ENCODE peak calls at places on chromosomes 1 and 21, in four cellular contexts. One of them, this sample, is unnamed.

GRCh38 chr1:168752171-168752570 is 23.2 kb upstream of the DPT start:
- DNase-seq in osteoblast: no peak
- DNase-seq in fibroblast of lung: no peak
- DNase-seq in kidney: no peak
- DNase-seq in this sample: no peak

GRCh38 chr1:151976868-151977267 is 16.8 kb downstream of the S100A10 start:
- DNase-seq in osteoblast: peak; percentile 66
- DNase-seq in fibroblast of lung: peak; percentile 31
- DNase-seq in kidney: no peak
- DNase-seq in this sample: no peak

GRCh38 chr1:23984417-23985186 is 4.5 kb upstream of the SRSF10 start:
- DNase-seq in osteoblast: peak; percentile 75
- DNase-seq in fibroblast of lung: peak; percentile 91
- DNase-seq in kidney: no peak
- DNase-seq in this sample: peak; percentile 65

GRCh38 chr1:12204140-12204539 is 25.7 kb upstream of the VPS13D start:
- DNase-seq in osteoblast: peak; percentile 41
- DNase-seq in fibroblast of lung: no peak
- DNase-seq in kidney: no peak
- DNase-seq in this sample: no peak

GRCh38 chr1:227362039-227362438 is 43.7 kb upstream of the CDC42BPA start:
- DNase-seq in osteoblast: no peak
- DNase-seq in fibroblast of lung: no peak
- DNase-seq in kidney: no peak
- DNase-seq in this sample: peak; percentile 9

GRCh38 chr21:32533611-32534010 is 51.7 kb downstream of the TCP10L start:
- DNase-seq in osteoblast: no peak
- DNase-seq in fibroblast of lung: no peak
- DNase-seq in kidney: no peak
- DNase-seq in this sample: no peak

GRCh38 chr1:61287734-61288133 is 205.4 kb downstream of the NFIA start:
- DNase-seq in osteoblast: peak; percentile 70
- DNase-seq in fibroblast of lung: peak; percentile 75
- DNase-seq in kidney: no peak
- DNase-seq in this sample: peak; percentile 83

GRCh38 chr1:47755368-47755990 is 241.7 kb downstream of the TRABD2B start:
- DNase-seq in osteoblast: no peak
- DNase-seq in fibroblast of lung: no peak
- DNase-seq in kidney: peak; percentile 42
- DNase-seq in this sample: no peak

GRCh38 chr1:181086926-181087325 is 1.6 kb upstream of the IER5 start:
- DNase-seq in osteoblast: peak; percentile 84
- DNase-seq in fibroblast of lung: peak; percentile 63
- DNase-seq in kidney: no peak
- DNase-seq in this sample: peak; percentile 77

GRCh38 chr1:64966158-64966963 is at the start of gene JAK1:
- DNase-seq in osteoblast: peak; percentile 99
- DNase-seq in fibroblast of lung: peak; percentile 79
- DNase-seq in kidney: peak; percentile 97
- DNase-seq in this sample: peak; percentile 73

GRCh38 chr1:183543619-183544204 is 46.5 kb downstream of the NCF2 start:
- DNase-seq in osteoblast: peak; percentile 69
- DNase-seq in fibroblast of lung: peak; percentile 81
- DNase-seq in kidney: no peak
- DNase-seq in this sample: peak; percentile 69

GRCh38 chr1:212271823-212272498 is 13.2 kb upstream of the PPP2R5A start:
- DNase-seq in osteoblast: no peak
- DNase-seq in fibroblast of lung: no peak
- DNase-seq in kidney: no peak
- DNase-seq in this sample: no peak

GRCh38 chr1:112239953-112240352 is 156.1 kb upstream of the CTTNBP2NL start:
- DNase-seq in osteoblast: no peak
- DNase-seq in fibroblast of lung: no peak
- DNase-seq in kidney: no peak
- DNase-seq in this sample: no peak

GRCh38 chr1:221829327-221830011 is 87.6 kb upstream of the DUSP10 start:
- DNase-seq in osteoblast: peak; percentile 92
- DNase-seq in fibroblast of lung: peak; percentile 82
- DNase-seq in kidney: no peak
- DNase-seq in this sample: peak; percentile 91

GRCh38 chr1:30637183-30637969 is 86.0 kb downstream of the MATN1 start:
- DNase-seq in osteoblast: no peak
- DNase-seq in fibroblast of lung: no peak
- DNase-seq in kidney: no peak
- DNase-seq in this sample: no peak

GRCh38 chr1:115833806-115834205 is 7.1 kb downstream of the NHLH2 start:
- DNase-seq in osteoblast: peak; percentile 26
- DNase-seq in fibroblast of lung: no peak
- DNase-seq in kidney: no peak
- DNase-seq in this sample: no peak

GRCh38 chr21:27681038-27681437 is 714.1 kb upstream of the ADAMTS5 start:
- DNase-seq in osteoblast: peak; percentile 30
- DNase-seq in fibroblast of lung: peak; percentile 21
- DNase-seq in kidney: no peak
- DNase-seq in this sample: peak; percentile 57

GRCh38 chr1:15155760-15156743 is 2.5 kb downstream of the TMEM51 start:
- DNase-seq in osteoblast: peak; percentile 45
- DNase-seq in fibroblast of lung: peak; percentile 28
- DNase-seq in kidney: no peak
- DNase-seq in this sample: no peak

GRCh38 chr1:234107416-234108021 is 203.0 kb downstream of the SLC35F3 start:
- DNase-seq in osteoblast: no peak
- DNase-seq in fibroblast of lung: no peak
- DNase-seq in kidney: no peak
- DNase-seq in this sample: no peak

GRCh38 chr1:244461254-244462071 is at the start of gene CATSPERE:
- DNase-seq in osteoblast: peak; percentile 97
- DNase-seq in fibroblast of lung: peak; percentile 82
- DNase-seq in kidney: peak; percentile 97
- DNase-seq in this sample: peak; percentile 87

GRCh38 chr1:206915085-206915735 is 6.5 kb downstream of the FCMR start:
- DNase-seq in osteoblast: no peak
- DNase-seq in fibroblast of lung: no peak
- DNase-seq in kidney: peak; percentile 47
- DNase-seq in this sample: no peak

GRCh38 chr1:222266223-222267215 is 281.4 kb downstream of the HHIPL2 start:
- DNase-seq in osteoblast: no peak
- DNase-seq in fibroblast of lung: no peak
- DNase-seq in kidney: no peak
- DNase-seq in this sample: no peak

GRCh38 chr1:145959333-145959732 is 1.5 kb upstream of the LIX1L start:
- DNase-seq in osteoblast: no peak
- DNase-seq in fibroblast of lung: no peak
- DNase-seq in kidney: no peak
- DNase-seq in this sample: no peak

GRCh38 chr1:109653286-109653685 is 2.6 kb upstream of the GSTM4 start:
- DNase-seq in osteoblast: no peak
- DNase-seq in fibroblast of lung: no peak
- DNase-seq in kidney: no peak
- DNase-seq in this sample: peak; percentile 17

GRCh38 chr1:230548357-230548756 is 93.9 kb upstream of the COG2 start:
- DNase-seq in osteoblast: no peak
- DNase-seq in fibroblast of lung: no peak
- DNase-seq in kidney: no peak
- DNase-seq in this sample: no peak

GRCh38 chr1:223556414-223557124 is 108.9 kb downstream of the CAPN8 start:
- DNase-seq in osteoblast: peak; percentile 79
- DNase-seq in fibroblast of lung: peak; percentile 15
- DNase-seq in kidney: no peak
- DNase-seq in this sample: peak; percentile 3

DNA sequence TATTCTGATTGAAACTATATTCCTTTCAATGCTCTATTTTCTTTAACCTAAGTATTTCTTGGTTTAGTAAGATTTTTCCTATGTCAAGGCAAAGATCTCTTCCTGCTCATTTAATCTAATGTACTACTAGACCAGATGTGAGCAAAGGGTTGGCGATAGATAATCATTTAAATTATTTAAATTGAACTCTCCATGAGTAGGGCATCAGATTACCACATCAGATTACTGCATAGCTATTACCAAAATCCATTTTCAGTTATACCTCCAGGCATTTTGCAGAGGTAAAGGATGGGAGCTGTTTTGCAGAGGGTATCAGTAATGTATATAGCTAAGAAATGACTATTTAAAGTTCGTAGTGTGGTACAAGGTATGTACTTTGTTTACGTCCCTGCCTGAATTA is 607.9 kb downstream of the PTPRC start:
- DNase-seq in osteoblast: no peak
- DNase-seq in fibroblast of lung: no peak
- DNase-seq in kidney: no peak
- DNase-seq in this sample: no peak
- TF ChIP-seq CTCF in osteoblast: no peak
- TF ChIP-seq CTCF in fibroblast of lung: no peak
- TF ChIP-seq CTCF in kidney: no peak
- TF ChIP-seq CTCF in this sample: no peak

GRCh38 chr1:225428879-225429455 is 1.1 kb upstream of the LBR start:
- DNase-seq in osteoblast: no peak
- DNase-seq in fibroblast of lung: no peak
- DNase-seq in kidney: no peak
- DNase-seq in this sample: no peak

GRCh38 chr1:225426395-225427248 is 1.2 kb downstream of the LBR start:
- DNase-seq in osteoblast: peak; percentile 83
- DNase-seq in fibroblast of lung: peak; percentile 43
- DNase-seq in kidney: peak; percentile 83
- DNase-seq in this sample: peak; percentile 31

GRCh38 chr1:225427249-225428065 is at the start of gene LBR:
- DNase-seq in osteoblast: peak; percentile 83
- DNase-seq in fibroblast of lung: peak; percentile 29
- DNase-seq in kidney: peak; percentile 89
- DNase-seq in this sample: peak; percentile 30

GRCh38 chr1:225430301-225430700 is 2.5 kb upstream of the LBR start:
- DNase-seq in osteoblast: peak; percentile 76
- DNase-seq in fibroblast of lung: no peak
- DNase-seq in kidney: no peak
- DNase-seq in this sample: no peak

DNA sequence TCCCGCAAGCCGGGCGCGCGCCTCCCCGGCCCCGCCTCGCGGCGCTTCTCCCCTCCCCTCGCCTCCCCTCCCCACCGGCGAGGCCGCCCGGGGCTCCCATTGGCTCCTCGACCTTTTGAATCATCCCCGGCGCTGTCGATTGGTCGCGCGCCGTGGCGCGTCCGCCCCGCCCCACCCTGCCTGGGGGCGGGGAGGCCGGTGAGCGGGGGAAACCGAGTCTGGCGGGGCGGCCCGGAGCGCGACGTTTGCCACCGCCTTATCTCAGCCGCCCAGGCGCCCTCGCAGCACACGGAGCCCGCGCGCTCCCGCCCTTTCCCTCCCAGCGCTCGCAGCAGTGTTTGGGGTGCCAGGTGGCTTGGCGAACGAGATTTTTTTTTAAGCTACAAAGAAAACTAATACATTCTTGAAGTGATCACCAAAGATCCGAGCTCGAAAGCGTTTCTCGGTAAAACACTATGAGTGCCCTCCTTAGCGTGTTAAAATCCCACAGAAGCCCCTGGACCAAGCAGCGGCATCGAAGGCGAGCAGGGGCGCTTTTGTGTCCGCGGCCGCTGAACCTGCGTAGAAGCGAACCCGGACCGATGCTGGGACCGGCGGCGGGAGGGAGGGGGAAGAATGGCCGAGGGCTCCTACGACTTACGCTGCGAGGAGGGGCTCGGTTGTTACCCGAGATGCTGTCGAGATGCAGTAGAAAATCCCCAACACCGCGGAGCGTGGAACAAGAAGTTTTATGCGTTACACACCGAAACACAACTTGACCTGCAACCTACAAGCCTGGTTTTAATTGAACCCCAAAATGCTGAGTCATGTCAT is 434 bp upstream of the LBR start:
- DNase-seq in osteoblast: peak; percentile 99
- DNase-seq in fibroblast of lung: peak; percentile 90
- DNase-seq in kidney: peak; percentile 98
- DNase-seq in this sample: peak; percentile 83
- H3K4me3 ChIP-seq in osteoblast: peak overlapping the region; percentile 91
- H3K4me3 ChIP-seq in fibroblast of lung: peak overlapping the region; percentile 83
- H3K4me3 ChIP-seq in kidney: peak overlapping the region; percentile 78
- H3K4me3 ChIP-seq in this sample: peak overlapping the region; percentile 86

GRCh38 chr21:42160111-42160949 is 58.6 kb upstream of the ABCG1 start:
- DNase-seq in osteoblast: no peak
- DNase-seq in fibroblast of lung: no peak
- DNase-seq in kidney: peak; percentile 69
- DNase-seq in this sample: no peak

GRCh38 chr21:42161957-42162681 is 56.8 kb upstream of the ABCG1 start:
- DNase-seq in osteoblast: no peak
- DNase-seq in fibroblast of lung: no peak
- DNase-seq in kidney: peak; percentile 63
- DNase-seq in this sample: no peak

GRCh38 chr21:42161401-42161956 is 57.5 kb upstream of the ABCG1 start:
- DNase-seq in osteoblast: no peak
- DNase-seq in fibroblast of lung: no peak
- DNase-seq in kidney: peak; percentile 17
- DNase-seq in this sample: no peak

GRCh38 chr21:42159560-42160110 is 59.3 kb upstream of the ABCG1 start:
- DNase-seq in osteoblast: no peak
- DNase-seq in fibroblast of lung: no peak
- DNase-seq in kidney: peak; percentile 35
- DNase-seq in this sample: no peak

DNA sequence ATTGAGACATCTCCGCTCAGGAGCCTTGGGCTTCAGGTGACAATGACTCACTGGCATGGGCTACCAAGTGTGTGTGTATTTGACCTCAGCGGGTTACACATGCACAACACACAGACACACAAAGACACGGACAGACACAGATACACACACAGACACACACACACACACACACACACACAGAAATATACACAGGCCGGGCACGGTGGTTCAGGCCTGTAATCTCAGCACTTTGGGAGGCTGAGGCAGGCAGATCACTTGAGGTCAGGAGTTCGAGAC is 58.1 kb upstream of the ABCG1 start:
- DNase-seq in osteoblast: no peak
- DNase-seq in fibroblast of lung: no peak
- DNase-seq in kidney: no peak
- DNase-seq in this sample: no peak
- TF ChIP-seq CTCF in osteoblast: no peak
- TF ChIP-seq CTCF in fibroblast of lung: no peak
- TF ChIP-seq CTCF in kidney: no peak
- TF ChIP-seq CTCF in this sample: no peak

DNA sequence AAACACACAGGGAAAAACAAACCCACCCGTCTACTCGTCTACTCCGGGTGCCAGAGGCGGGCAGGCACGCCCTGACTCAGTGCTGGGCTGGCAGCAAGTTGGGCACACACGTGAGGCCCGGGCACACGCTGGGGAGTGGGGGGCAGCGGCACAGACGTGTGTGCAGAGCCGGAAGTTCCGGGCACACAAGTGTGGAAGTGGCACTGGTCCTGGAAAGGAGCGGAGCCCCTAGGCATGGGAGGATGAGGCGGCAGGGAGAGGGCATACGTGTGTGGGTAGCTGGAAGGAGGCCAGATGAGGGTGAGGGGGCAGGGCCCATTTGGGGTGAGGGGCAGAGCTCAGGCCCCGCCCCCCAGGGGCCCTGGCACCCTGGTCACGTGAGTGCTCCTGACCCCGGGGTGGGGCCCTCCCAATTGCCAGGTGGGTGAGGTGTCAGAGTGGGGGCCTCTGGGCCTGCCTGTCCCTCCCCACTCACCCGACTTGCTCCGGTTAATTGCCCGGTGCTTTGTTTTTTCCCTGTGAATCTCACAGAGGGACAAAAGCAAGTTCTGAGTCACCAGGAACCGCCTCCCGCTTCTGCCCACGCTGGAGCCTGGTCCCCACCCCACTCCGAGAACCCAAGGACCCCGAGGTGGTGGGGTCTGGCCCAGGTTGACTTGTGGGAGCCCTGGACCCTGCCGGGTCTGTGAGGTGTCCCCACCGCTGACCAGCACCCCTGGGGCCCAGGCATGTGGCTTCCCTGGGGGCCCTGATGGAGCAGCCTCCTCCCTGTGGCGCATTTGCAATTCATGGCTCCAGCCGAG is 104.8 kb upstream of the CASZ1 start:
- DNase-seq in osteoblast: peak; percentile 92
- DNase-seq in fibroblast of lung: no peak
- DNase-seq in kidney: peak; percentile 91
- DNase-seq in this sample: no peak
- H3K4me3 ChIP-seq in osteoblast: no peak overlapping the region
- H3K4me3 ChIP-seq in fibroblast of lung: no peak overlapping the region
- H3K4me3 ChIP-seq in kidney: peak overlapping the region; percentile 21
- H3K4me3 ChIP-seq in this sample: no peak overlapping the region